ENCODE peak calls at places on chromosome 5, in four cellular contexts. K is CD8-positive, alpha-beta memory T cell; T is GDM1; X is fibroblast of the conjunctiva. G is an unnamed sample.

GRCh38 chr5:67268233-67269011 is 71.8 kb upstream of the CD180 start:
- DNase-seq in K (no peak), T (no peak), X (peak; percentile 99), G (no peak)

GRCh38 chr5:127930311-127930710 is 153.3 kb upstream of the SLC12A2 start:
- DNase-seq in K (no peak), T (no peak), X (no peak), G (no peak)

GRCh38 chr5:127683006-127683405 is 20.2 kb upstream of the CCDC192 start:
- DNase-seq in K (no peak), T (no peak), X (no peak), G (no peak)

GRCh38 chr5:164204338-164204946 is 699.0 kb downstream of the MAT2B start:
- DNase-seq in K (no peak), T (no peak), X (peak; percentile 65), G (no peak)

GRCh38 chr5:142246263-142246662 is 78.6 kb downstream of the SPRY4 start:
- DNase-seq in K (no peak), T (no peak), X (peak; percentile 61), G (no peak)

GRCh38 chr5:170923910-170924620 is 62.2 kb downstream of the RANBP17 start:
- DNase-seq in K (no peak), T (no peak), X (no peak), G (no peak)

GRCh38 chr5:81751836-81752643 is 1.1 kb upstream of the SSBP2 start:
- DNase-seq in K (no peak), T (no peak), X (no peak), G (no peak)

GRCh38 chr5:2075365-2075764 is 192.6 kb upstream of the IRX4 start:
- DNase-seq in K (no peak), T (no peak), X (no peak), G (no peak)

GRCh38 chr5:18876565-18876964 is 1111.4 kb downstream of the CDH18 start:
- DNase-seq in K (no peak), T (no peak), X (no peak), G (no peak)

GRCh38 chr5:83924171-83924570 is 203.5 kb upstream of the HAPLN1 start:
- DNase-seq in K (no peak), T (no peak), X (peak; percentile 3), G (no peak)

GRCh38 chr5:142233083-142234032 is 91.5 kb downstream of the SPRY4 start:
- DNase-seq in K (no peak), T (no peak), X (no peak), G (no peak)

GRCh38 chr5:73592546-73592945 is 27.0 kb downstream of the UTP15 start:
- DNase-seq in K (no peak), T (no peak), X (no peak), G (no peak)

GRCh38 chr5:120091376-120091948 is 372.6 kb upstream of the PRR16 start:
- DNase-seq in K (no peak), T (no peak), X (no peak), G (no peak)

GRCh38 chr5:157778121-157778805 is 34.8 kb downstream of the LSM11 start:
- DNase-seq in K (no peak), T (no peak), X (no peak), G (no peak)

GRCh38 chr5:110956280-110956912 is 115.1 kb upstream of the TSLP start:
- DNase-seq in K (no peak), T (no peak), X (no peak), G (no peak)

GRCh38 chr5:1905108-1905507 is 22.4 kb upstream of the IRX4 start:
- DNase-seq in K (no peak), T (no peak), X (no peak), G (no peak)

GRCh38 chr5:83097582-83098265 is 20.4 kb downstream of the XRCC4 start:
- DNase-seq in K (no peak), T (no peak), X (no peak), G (no peak)

GRCh38 chr5:3310551-3311340 is 284.9 kb upstream of the IRX1 start:
- DNase-seq in K (no peak), T (no peak), X (no peak), G (no peak)

GRCh38 chr5:57383093-57383861 is 99.3 kb downstream of the ACTBL2 start:
- DNase-seq in K (no peak), T (no peak), X (peak; percentile 73), G (peak; percentile 24)

GRCh38 chr5:170228756-170229459 is 3.9 kb upstream of the C5orf58 start:
- DNase-seq in K (no peak), T (no peak), X (no peak), G (no peak)